ENCODE peak calls at places on chromosomes 2 and 18, in ten cellular contexts. V, S, U, P, L, Y, J, K, F and Z are unnamed samples.

GRCh38 chr2:192546566-192546965 is 351.8 kb upstream of the TMEFF2 start:
- DNase-seq in P (no peak), U (no peak), J (no peak), L (no peak), S (no peak), Y (no peak), K (no peak), V (no peak), F (no peak), Z (no peak)

GRCh38 chr18:61581578-61582204 is 248.5 kb downstream of the CDH20 start:
- DNase-seq in J (peak), F (peak), K (peak), L (no peak), U (peak), Y (peak), P (peak), S (peak), V (peak), Z (peak)

GRCh38 chr2:236376566-236377244 is 112.5 kb upstream of the ASB18 start:
- DNase-seq in S (no peak), F (peak), V (no peak), L (no peak), Y (no peak), J (no peak), P (no peak), U (no peak), K (peak), Z (no peak)

GRCh38 chr2:51953931-51954330 is 922.0 kb upstream of the NRXN1 start:
- DNase-seq in U (no peak), S (no peak), Y (peak), J (no peak), V (no peak), L (no peak), P (no peak), K (no peak), F (no peak), Z (no peak)

GRCh38 chr18:44693030-44693784 is 12.5 kb downstream of the SETBP1 start:
- DNase-seq in L (no peak), U (no peak), S (no peak), V (no peak), P (no peak), F (no peak), J (no peak), Y (no peak), K (no peak), Z (no peak)

GRCh38 chr2:161426788-161427412 is 10.8 kb downstream of the TBR1 start:
- DNase-seq in U (no peak), V (no peak), S (peak), J (no peak), K (no peak), L (no peak), P (no peak), Y (peak), F (no peak), Z (peak)

GRCh38 chr2:133130548-133131246 is 437.6 kb downstream of the NCKAP5 start:
- DNase-seq in F (no peak), U (no peak), L (no peak), K (no peak), P (no peak), S (no peak), J (no peak), Y (peak), V (no peak), Z (no peak)

GRCh38 chr2:164178835-164179470 is 442.3 kb downstream of the GRB14 start:
- DNase-seq in V (no peak), L (no peak), K (no peak), J (no peak), S (no peak), Y (peak), F (no peak), U (no peak), P (no peak), Z (no peak)

GRCh38 chr2:30382995-30383394 is 64.1 kb upstream of the LCLAT1 start:
- DNase-seq in K (peak), F (peak), S (no peak), Y (no peak), V (no peak), L (no peak), P (no peak), J (no peak), U (no peak), Z (no peak)

GRCh38 chr2:241232736-241233575 is 44.5 kb downstream of the ANO7 start:
- DNase-seq in V (no peak), F (no peak), Y (no peak), S (no peak), K (no peak), L (no peak), P (no peak), U (no peak), J (no peak), Z (no peak)

GRCh38 chr2:66255136-66255535 is 179.8 kb upstream of the MEIS1 start:
- DNase-seq in U (no peak), K (no peak), F (no peak), J (no peak), V (no peak), L (no peak), S (no peak), P (no peak), Y (no peak), Z (no peak)

GRCh38 chr2:174633621-174633927 is 36.0 kb upstream of the WIPF1 start:
- DNase-seq in P (no peak), U (no peak), L (no peak), V (no peak), Y (no peak), J (no peak), K (no peak), F (no peak), S (no peak), Z (peak)

GRCh38 chr2:239944706-239945551 is 80.2 kb downstream of the NDUFA10 start:
- DNase-seq in S (no peak), Y (peak), F (no peak), K (no peak), V (no peak), U (no peak), L (no peak), P (no peak), J (peak), Z (no peak)

GRCh38 chr2:190533175-190533967 is 1.2 kb downstream of the NEMP2 start:
- DNase-seq in V (no peak), L (no peak), P (no peak), S (no peak), J (no peak), F (no peak), K (no peak), Y (no peak), U (no peak), Z (no peak)

GRCh38 chr2:219627105-219628100 is at the start of gene SLC4A3:
- DNase-seq in K (peak), V (no peak), L (no peak), F (no peak), J (no peak), U (no peak), Y (peak), S (peak), P (no peak), Z (no peak)

GRCh38 chr2:218516614-218517013 is 51.5 kb downstream of the USP37 start:
- DNase-seq in U (no peak), K (no peak), L (no peak), V (no peak), P (no peak), Y (peak), S (peak), J (no peak), F (no peak), Z (peak)

GRCh38 chr18:7038330-7038846 is 79.2 kb downstream of the LAMA1 start:
- DNase-seq in U (peak), Y (peak), F (peak), P (peak), L (no peak), J (peak), V (no peak), S (peak), K (peak), Z (peak)